ENCODE peak calls at places on chromosomes 12 and 14, in five cellular contexts. X, O, L, Z and S are unnamed samples.

GRCh38 chr12:79635676-79636075 is 55.1 kb downstream of the PAWR start:
- DNase-seq in X (no peak), O (no peak), L (no peak), Z (no peak), S (no peak)

GRCh38 chr12:113322353-113322752 is 12.6 kb downstream of the SLC8B1 start:
- DNase-seq in X (no peak), O (no peak), L (no peak), Z (no peak), S (no peak)

GRCh38 chr12:5013206-5013830 is 30.4 kb upstream of the KCNA5 start:
- DNase-seq in X (no peak), O (no peak), L (no peak), Z (no peak), S (no peak)

GRCh38 chr12:25864287-25864686 is 94.2 kb upstream of the RASSF8 start:
- DNase-seq in X (no peak), O (no peak), L (no peak), Z (no peak), S (no peak)

GRCh38 chr14:38120109-38120508 is 87.6 kb upstream of the SSTR1 start:
- DNase-seq in X (no peak), O (no peak), L (no peak), Z (no peak), S (no peak)

GRCh38 chr12:52440821-52441319 is 6.7 kb upstream of the KRT75 start:
- DNase-seq in X (no peak), O (no peak), L (no peak), Z (peak), S (no peak)

GRCh38 chr12:28574746-28575592 is 384.7 kb downstream of the CCDC91 start:
- DNase-seq in X (peak), O (no peak), L (no peak), Z (no peak), S (no peak)

GRCh38 chr14:82710257-82710841 is 1176.7 kb upstream of the SEL1L start:
- DNase-seq in X (peak), O (no peak), L (peak), Z (peak), S (peak)

GRCh38 chr14:81143793-81144192 is 77.0 kb downstream of the GTF2A1 start:
- DNase-seq in X (no peak), O (no peak), L (no peak), Z (no peak), S (no peak)

GRCh38 chr14:44453433-44454171 is 53.5 kb downstream of the FSCB start:
- DNase-seq in X (no peak), O (no peak), L (no peak), Z (no peak), S (no peak)

GRCh38 chr12:3777206-3777809 is 24.4 kb upstream of the CRACR2A start:
- DNase-seq in X (no peak), O (no peak), L (no peak), Z (peak), S (no peak)

GRCh38 chr12:16300706-16301105 is 23.2 kb upstream of the SLC15A5 start:
- DNase-seq in X (no peak), O (no peak), L (no peak), Z (no peak), S (peak)

GRCh38 chr12:27709932-27710591 is 570 bp upstream of the MRPS35 start:
- DNase-seq in X (peak), O (no peak), L (no peak), Z (no peak), S (no peak)

GRCh38 chr14:22466520-22466919 is 122.5 kb downstream of the DAD1 start:
- DNase-seq in X (no peak), O (no peak), L (no peak), Z (no peak), S (no peak)

GRCh38 chr14:80024417-80024816 is 186.9 kb downstream of the DIO2 start:
- DNase-seq in X (no peak), O (no peak), L (no peak), Z (no peak), S (no peak)

GRCh38 chr12:111440631-111441030 is 34.9 kb downstream of the SH2B3 start:
- DNase-seq in X (no peak), O (no peak), L (no peak), Z (no peak), S (no peak)

GRCh38 chr12:4286228-4286627 is 12.7 kb downstream of the CCND2 start:
- DNase-seq in X (no peak), O (no peak), L (no peak), Z (no peak), S (no peak)

GRCh38 chr14:103160321-103161053 is 37.2 kb downstream of the TNFAIP2 start:
- DNase-seq in X (no peak), O (no peak), L (no peak), Z (no peak), S (no peak)

GRCh38 chr14:103164006-103164405 is 40.7 kb downstream of the TNFAIP2 start:
- DNase-seq in X (no peak), O (no peak), L (no peak), Z (no peak), S (no peak)

GRCh38 chr14:103158688-103159087 is 35.4 kb downstream of the TNFAIP2 start:
- DNase-seq in X (no peak), O (no peak), L (no peak), Z (no peak), S (no peak)

GRCh38 chr14:103163199-103163598 is 39.9 kb downstream of the TNFAIP2 start:
- DNase-seq in X (no peak), O (no peak), L (no peak), Z (no peak), S (no peak)

DNA sequence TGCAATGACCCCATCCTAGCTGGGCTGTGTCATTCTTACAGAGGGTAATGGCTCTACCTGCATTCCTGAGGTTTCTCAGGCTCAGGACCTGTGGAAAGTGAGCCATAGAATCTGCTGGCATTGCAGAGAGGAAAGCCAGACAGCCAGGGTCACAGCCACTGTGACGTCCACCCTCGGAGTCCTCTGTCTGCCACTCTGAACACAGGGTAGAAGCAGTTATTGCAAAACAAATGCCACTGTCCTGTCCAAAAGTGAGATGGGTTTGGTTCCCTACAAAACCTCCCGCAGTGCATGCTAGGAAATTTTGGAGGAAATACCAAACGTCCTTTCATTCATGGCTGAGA is 37.8 kb downstream of the TNFAIP2 start:
- DNase-seq in X (no peak), O (no peak), L (no peak), Z (no peak), S (no peak)
- H3K27ac ChIP-seq in X (peak), O (no peak), L (no peak), Z (peak), S (no peak)

GRCh38 chr12:104460041-104460757 is 3.5 kb downstream of the CHST11 start:
- DNase-seq in X (no peak), O (no peak), L (no peak), Z (no peak), S (no peak)
- H3K27ac ChIP-seq in X (no peak), O (peak), L (peak), Z (no peak), S (peak)

DNA sequence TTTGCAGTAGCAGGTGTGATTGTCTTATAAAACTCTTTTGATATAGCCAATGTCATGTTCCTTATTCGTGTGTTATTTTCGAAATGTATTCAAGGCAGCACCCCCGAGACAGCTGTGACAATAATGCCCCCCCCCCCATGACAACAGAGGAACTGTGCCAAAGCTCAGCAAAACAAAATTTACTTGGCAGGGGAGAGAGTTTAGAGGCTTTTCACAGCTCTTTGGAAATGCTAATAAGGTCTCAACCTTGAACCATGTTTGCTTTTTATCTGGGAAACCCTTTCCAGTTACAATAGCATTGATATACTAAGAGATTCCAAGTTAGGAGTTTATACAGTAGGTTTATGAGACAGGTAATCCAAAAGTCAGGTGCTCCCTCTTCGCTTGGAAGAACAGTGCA is 56.4 kb upstream of the USP44 start:
- DNase-seq in X (peak), O (no peak), L (no peak), Z (no peak), S (no peak)
- H3K27ac ChIP-seq in X (peak), O (peak), L (no peak), Z (no peak), S (peak)

GRCh38 chr14:89042021-89042420 is 217.6 kb downstream of the TTC8 start:
- DNase-seq in X (no peak), O (no peak), L (no peak), Z (no peak), S (no peak)
- H3K27ac ChIP-seq in X (no peak), O (no peak), L (no peak), Z (no peak), S (no peak)

DNA sequence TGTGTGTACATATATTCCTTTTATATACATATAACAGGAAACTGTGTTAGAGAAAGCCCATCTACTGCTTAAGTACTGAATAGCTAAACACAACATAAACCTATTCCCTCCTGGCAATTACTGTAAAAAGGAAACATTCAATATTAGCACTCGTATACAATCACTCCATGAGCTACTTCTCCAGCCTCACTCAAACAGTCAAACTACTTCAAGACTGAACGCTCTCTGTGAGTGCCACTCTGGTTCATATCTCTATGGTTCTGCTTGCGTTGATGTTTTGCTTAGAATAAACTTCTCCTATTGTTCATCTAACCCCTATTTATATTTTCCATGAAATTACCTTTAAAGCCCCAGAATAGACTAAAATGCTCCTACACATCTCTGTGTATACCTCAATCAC is 243.7 kb downstream of the MED13L start:
- DNase-seq in X (no peak), O (no peak), L (no peak), Z (no peak), S (no peak)
- H3K27ac ChIP-seq in X (no peak), O (no peak), L (no peak), Z (no peak), S (no peak)

DNA sequence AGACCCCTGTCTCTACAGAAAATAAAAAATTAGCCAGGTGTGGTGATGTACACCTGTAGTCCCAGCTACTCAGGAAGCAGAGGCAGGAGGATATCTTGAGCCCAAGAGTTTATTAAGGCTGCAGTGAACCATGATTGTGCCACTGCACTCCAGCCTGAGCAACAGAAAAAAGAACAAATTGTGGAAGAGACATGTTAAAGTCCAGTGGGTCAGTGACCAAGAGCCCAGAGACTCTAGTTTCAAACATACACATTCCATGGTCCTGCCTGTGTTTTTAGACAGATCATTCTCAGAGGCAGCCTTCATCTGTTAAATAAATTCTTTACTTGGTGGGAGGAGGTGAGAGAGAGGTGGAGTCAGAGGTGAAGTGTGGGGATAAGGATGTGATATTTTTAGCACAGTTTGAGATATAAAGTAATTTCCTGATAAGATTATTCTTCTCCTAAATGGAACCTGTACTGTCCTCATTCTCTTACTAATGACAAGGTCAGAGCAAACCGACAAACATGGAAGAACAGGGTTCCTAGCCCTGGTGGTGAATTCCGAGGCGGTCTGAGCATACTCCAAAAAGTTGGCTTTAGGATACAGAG is 48.7 kb downstream of the RASSF3 start:
- DNase-seq in X (no peak), O (no peak), L (no peak), Z (no peak), S (no peak)
- H3K27ac ChIP-seq in X (peak), O (peak), L (peak), Z (no peak), S (peak)

DNA sequence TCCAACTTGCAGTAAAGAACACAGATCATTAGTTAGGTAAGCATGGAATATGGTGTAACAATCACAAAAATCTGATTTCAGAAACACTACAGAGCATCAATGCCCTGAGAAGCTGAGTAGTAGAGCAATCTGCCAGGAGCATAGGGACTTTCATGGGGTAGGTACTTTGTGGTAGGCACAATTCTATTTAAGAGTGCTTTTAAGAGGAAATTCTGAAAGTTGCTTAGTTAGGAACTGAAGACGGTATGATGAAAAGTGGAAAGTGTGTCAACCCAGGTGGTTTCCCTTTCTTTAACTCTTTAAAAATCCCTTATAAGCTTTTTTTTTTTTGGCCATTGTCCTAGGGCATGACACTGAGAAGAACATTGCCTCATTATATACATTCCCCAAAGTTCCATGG is 535.7 kb upstream of the FBXO33 start:
- DNase-seq in X (no peak), O (no peak), L (no peak), Z (no peak), S (no peak)
- H3K27ac ChIP-seq in X (no peak), O (no peak), L (no peak), Z (no peak), S (no peak)